ENCODE peak calls at places on chromosomes 5 and 9, in ten cellular contexts. W is right lobe of liver, I is ovary, Z is tibial nerve, P is heart left ventricle, R is prostate gland, N is HCT116, S is breast epithelium, J is uterus, F is IMR-90. X is an unnamed sample.

GRCh38 chr5:31783762-31784161 is 144.8 kb downstream of the PDZD2 start:
- DNase-seq in R (no peak), W (no peak), P (no peak), S (no peak), J (no peak), I (no peak), N (no peak), Z (no peak), F (no peak), X (no peak)

GRCh38 chr5:72854419-72854818 is 38.0 kb downstream of the TNPO1 start:
- DNase-seq in J (no peak), I (no peak), W (no peak), Z (no peak), R (no peak), P (no peak), F (no peak), S (no peak), N (no peak), X (no peak)

GRCh38 chr5:158435161-158435616 is 576.2 kb upstream of the CLINT1 start:
- DNase-seq in Z (no peak), F (no peak), I (no peak), W (no peak), P (no peak), S (no peak), N (no peak), J (no peak), R (no peak), X (no peak)

GRCh38 chr9:6079386-6079785 is 64.0 kb upstream of the RANBP6 start:
- DNase-seq in I (no peak), Z (no peak), R (no peak), F (no peak), S (no peak), N (no peak), W (no peak), P (no peak), J (no peak), X (no peak)

GRCh38 chr5:111635946-111636315 is 121.1 kb downstream of the NREP start:
- DNase-seq in Z (no peak), R (no peak), J (no peak), W (no peak), S (no peak), I (no peak), F (peak; percentile 39), P (no peak), N (no peak), X (no peak)

GRCh38 chr9:7545766-7546165 is 253.8 kb downstream of the DMAC1 start:
- DNase-seq in R (no peak), P (no peak), I (no peak), J (no peak), Z (no peak), F (no peak), S (no peak), N (no peak), W (no peak), X (no peak)

GRCh38 chr5:75037106-75037505 is 15.3 kb downstream of the GCNT4 start:
- DNase-seq in I (no peak), W (no peak), P (no peak), J (no peak), F (peak; percentile 93), R (peak; percentile 20), Z (no peak), S (no peak), N (peak; percentile 94), X (no peak)

GRCh38 chr5:73122875-73123810 is 2.8 kb downstream of the TMEM171 start:
- DNase-seq in I (no peak), W (no peak), Z (no peak), F (peak; percentile 46), N (no peak), P (no peak), J (no peak), R (no peak), S (no peak), X (no peak)

GRCh38 chr5:130545291-130545690 is 619.8 kb downstream of the HINT1 start:
- DNase-seq in R (no peak), Z (no peak), F (no peak), N (no peak), I (no peak), P (no peak), J (no peak), S (no peak), W (no peak), X (no peak)

GRCh38 chr9:129665008-129665771 is at the start of gene PRRX2:
- DNase-seq in W (no peak), Z (no peak), J (no peak), F (peak; percentile 43), P (peak; percentile 39), N (no peak), I (no peak), S (no peak), R (no peak), X (peak; percentile 35)

GRCh38 chr9:98083566-98084135 is 27.1 kb downstream of the NANS start:
- DNase-seq in W (no peak), P (no peak), I (no peak), S (no peak), Z (no peak), R (no peak), N (no peak), F (no peak), J (no peak), X (no peak)

GRCh38 chr9:98085058-98085457 is 28.5 kb downstream of the NANS start:
- DNase-seq in Z (no peak), S (no peak), J (no peak), R (no peak), I (no peak), F (no peak), N (no peak), W (no peak), P (no peak), X (no peak)

GRCh38 chr9:98085955-98086354 is 29.4 kb downstream of the NANS start:
- DNase-seq in Z (no peak), N (no peak), R (no peak), F (no peak), J (no peak), I (no peak), W (no peak), S (no peak), P (no peak), X (no peak)

GRCh38 chr9:98083059-98083458 is 26.5 kb downstream of the NANS start:
- DNase-seq in P (no peak), W (no peak), F (peak; percentile 46), R (no peak), I (no peak), Z (no peak), J (no peak), S (no peak), N (no peak), X (no peak)

GRCh38 chr9:98084396-98084795 is 27.9 kb downstream of the NANS start:
- DNase-seq in Z (no peak), R (no peak), I (no peak), P (no peak), F (no peak), W (no peak), S (no peak), J (no peak), N (no peak), X (no peak)
- H3K36me3 ChIP-seq in Z (peaks cover 11% of the 10 kb centered on the region), R (peaks cover 4% of the 10 kb centered on the region), I (no peaks in the 10 kb centered on the region), P (no peaks in the 10 kb centered on the region), F (peaks cover 22% of the 10 kb centered on the region), W (peaks cover 14% of the 10 kb centered on the region), S (no peaks in the 10 kb centered on the region), J (no peaks in the 10 kb centered on the region), N (peaks cover 37% of the 10 kb centered on the region), X (no peaks in the 10 kb centered on the region)

GRCh38 chr9:131618785-131619184 is 73.5 kb downstream of the PRRT1B start:
- DNase-seq in S (no peak), N (no peak), W (no peak), Z (no peak), R (no peak), J (no peak), F (no peak), P (no peak), I (no peak), X (no peak)
- TF ChIP-seq POLR2A in S (no peak), N (no peak), W (no peak), Z (no peak), R (no peak), J (no peak), F (no peak), P (no peak), I (no peak), X (no peak)

GRCh38 chr9:125964702-125965225 is 217.6 kb downstream of the PBX3 start:
- DNase-seq in I (no peak), N (no peak), Z (no peak), P (no peak), F (no peak), S (no peak), R (no peak), W (no peak), J (no peak), X (no peak)
- H3K36me3 ChIP-seq in I (no peaks in the 10 kb centered on the region), N (no peaks in the 10 kb centered on the region), Z (no peaks in the 10 kb centered on the region), P (no peaks in the 10 kb centered on the region), F (peaks cover 9% of the 10 kb centered on the region), S (no peaks in the 10 kb centered on the region), R (no peaks in the 10 kb centered on the region), W (peaks cover 19% of the 10 kb centered on the region), J (no peaks in the 10 kb centered on the region), X (no peaks in the 10 kb centered on the region)

GRCh38 chr9:127773981-127774380 is 4.5 kb downstream of the SH2D3C start:
- DNase-seq in P (no peak), N (no peak), S (no peak), J (no peak), I (no peak), W (no peak), Z (no peak), F (no peak), R (no peak), X (no peak)

GRCh38 chr9:127777368-127777960 is 1.0 kb downstream of the SH2D3C start:
- DNase-seq in Z (no peak), N (no peak), W (no peak), F (no peak), R (no peak), I (no peak), P (no peak), J (no peak), S (no peak), X (no peak)

GRCh38 chr9:127778280-127779135 is at the start of gene SH2D3C:
- DNase-seq in F (no peak), N (no peak), Z (no peak), W (no peak), S (no peak), P (peak; percentile 76), R (no peak), J (no peak), I (no peak), X (no peak)

GRCh38 chr9:127776919-127777280 is 1.6 kb downstream of the SH2D3C start:
- DNase-seq in N (no peak), W (no peak), S (no peak), R (no peak), F (no peak), P (no peak), Z (no peak), I (no peak), J (no peak), X (no peak)

DNA sequence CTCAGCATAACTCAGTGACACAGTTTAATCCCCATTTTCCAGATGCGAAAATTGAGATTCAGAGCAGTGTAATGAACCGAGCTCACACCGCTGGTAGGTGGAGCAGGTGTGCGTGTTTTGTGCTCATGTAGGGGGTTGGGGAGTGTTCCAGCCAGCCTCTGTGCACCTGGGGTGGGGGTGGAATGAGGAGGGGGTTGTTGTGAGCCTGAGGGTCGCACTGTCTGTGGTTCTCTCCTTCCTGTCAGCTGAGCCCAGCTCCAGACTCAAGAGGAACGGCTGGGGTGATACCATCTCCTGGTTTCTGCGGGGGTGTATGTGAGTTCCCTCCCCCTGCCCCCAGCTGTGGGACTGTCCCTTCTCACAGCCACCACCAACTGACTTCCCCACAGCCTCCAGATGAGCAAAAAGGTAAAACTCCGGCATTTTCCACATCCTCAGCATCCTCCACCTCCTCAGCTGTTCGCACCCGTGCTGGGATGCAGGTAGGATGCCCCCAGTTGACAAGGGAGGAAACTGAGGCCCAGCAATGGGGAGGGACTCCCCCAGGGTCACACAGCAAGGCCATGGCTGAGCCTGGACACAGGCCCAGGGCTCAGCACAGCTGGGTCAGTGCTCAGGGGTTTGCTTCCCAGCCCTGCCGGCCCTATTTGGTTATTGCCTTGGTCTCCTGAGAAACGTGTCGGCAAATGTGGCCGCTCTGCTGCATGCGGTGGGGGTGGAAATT is 2.1 kb downstream of the SH2D3C start:
- DNase-seq in S (no peak), Z (no peak), W (no peak), N (no peak), R (no peak), F (no peak), J (no peak), I (no peak), P (peak; percentile 65), X (no peak)
- TF ChIP-seq POLR2A in S (no peak), Z (no peak), W (no peak), N (no peak), R (no peak), F (no peak), J (no peak), I (no peak), P (no peak), X (no peak)